ENCODE peak calls at places on chromosomes 1 and 21, in seven cellular contexts. One of them, this sample, is unnamed.

GRCh38 chr1:7335224-7335879 is 435.7 kb upstream of the VAMP3 start:
- DNase-seq in skeletal muscle cell: no peak
- DNase-seq in gastrocnemius medialis: no peak
- DNase-seq in NCI-H510A treated with DMSO at 0.1 percent for 48 hours: peak
- DNase-seq in stimulated activated CD8-positive, alpha-beta memory T cell treated with anti-CD3 and anti-CD28 coated beads, Interleukin-15, amount 100 ng/mL, for 4 hours: no peak
- DNase-seq in BJ: no peak
- DNase-seq in hepatic stellate cell: no peak
- DNase-seq in this sample: no peak

GRCh38 chr1:46221749-46222148 is 18.6 kb downstream of the LURAP1 start:
- DNase-seq in skeletal muscle cell: no peak
- DNase-seq in NCI-H510A treated with DMSO at 0.1 percent for 48 hours: no peak
- DNase-seq in BJ: no peak
- DNase-seq in hepatic stellate cell: no peak
- DNase-seq in gastrocnemius medialis: no peak
- DNase-seq in stimulated activated CD8-positive, alpha-beta memory T cell treated with anti-CD3 and anti-CD28 coated beads, Interleukin-15, amount 100 ng/mL, for 4 hours: no peak
- DNase-seq in this sample: no peak

GRCh38 chr1:209937996-209938959 is at the start of gene SYT14:
- DNase-seq in gastrocnemius medialis: no peak
- DNase-seq in NCI-H510A treated with DMSO at 0.1 percent for 48 hours: peak
- DNase-seq in skeletal muscle cell: no peak
- DNase-seq in hepatic stellate cell: no peak
- DNase-seq in stimulated activated CD8-positive, alpha-beta memory T cell treated with anti-CD3 and anti-CD28 coated beads, Interleukin-15, amount 100 ng/mL, for 4 hours: no peak
- DNase-seq in BJ: peak
- DNase-seq in this sample: no peak

GRCh38 chr1:68651115-68651514 is 154.2 kb upstream of the DEPDC1 start:
- DNase-seq in hepatic stellate cell: no peak
- DNase-seq in BJ: no peak
- DNase-seq in gastrocnemius medialis: no peak
- DNase-seq in stimulated activated CD8-positive, alpha-beta memory T cell treated with anti-CD3 and anti-CD28 coated beads, Interleukin-15, amount 100 ng/mL, for 4 hours: no peak
- DNase-seq in NCI-H510A treated with DMSO at 0.1 percent for 48 hours: no peak
- DNase-seq in skeletal muscle cell: no peak
- DNase-seq in this sample: no peak

GRCh38 chr1:22816803-22817202 is 106.2 kb downstream of the EPHB2 start:
- DNase-seq in skeletal muscle cell: no peak
- DNase-seq in hepatic stellate cell: no peak
- DNase-seq in NCI-H510A treated with DMSO at 0.1 percent for 48 hours: no peak
- DNase-seq in stimulated activated CD8-positive, alpha-beta memory T cell treated with anti-CD3 and anti-CD28 coated beads, Interleukin-15, amount 100 ng/mL, for 4 hours: no peak
- DNase-seq in BJ: no peak
- DNase-seq in gastrocnemius medialis: no peak
- DNase-seq in this sample: no peak

GRCh38 chr21:17139696-17140095 is 373.1 kb upstream of the CXADR start:
- DNase-seq in stimulated activated CD8-positive, alpha-beta memory T cell treated with anti-CD3 and anti-CD28 coated beads, Interleukin-15, amount 100 ng/mL, for 4 hours: no peak
- DNase-seq in gastrocnemius medialis: no peak
- DNase-seq in hepatic stellate cell: no peak
- DNase-seq in NCI-H510A treated with DMSO at 0.1 percent for 48 hours: no peak
- DNase-seq in BJ: no peak
- DNase-seq in skeletal muscle cell: no peak
- DNase-seq in this sample: no peak

GRCh38 chr1:216630532-216630931 is 92.7 kb downstream of the ESRRG start:
- DNase-seq in NCI-H510A treated with DMSO at 0.1 percent for 48 hours: no peak
- DNase-seq in skeletal muscle cell: no peak
- DNase-seq in gastrocnemius medialis: no peak
- DNase-seq in hepatic stellate cell: no peak
- DNase-seq in stimulated activated CD8-positive, alpha-beta memory T cell treated with anti-CD3 and anti-CD28 coated beads, Interleukin-15, amount 100 ng/mL, for 4 hours: no peak
- DNase-seq in BJ: no peak
- DNase-seq in this sample: no peak

GRCh38 chr1:11543796-11544195 is 64.8 kb downstream of the DISP3 start:
- DNase-seq in hepatic stellate cell: no peak
- DNase-seq in NCI-H510A treated with DMSO at 0.1 percent for 48 hours: no peak
- DNase-seq in BJ: no peak
- DNase-seq in stimulated activated CD8-positive, alpha-beta memory T cell treated with anti-CD3 and anti-CD28 coated beads, Interleukin-15, amount 100 ng/mL, for 4 hours: no peak
- DNase-seq in gastrocnemius medialis: no peak
- DNase-seq in skeletal muscle cell: no peak
- DNase-seq in this sample: no peak

GRCh38 chr1:85611856-85612255 is 31.3 kb downstream of the CCN1 start:
- DNase-seq in BJ: peak
- DNase-seq in skeletal muscle cell: peak
- DNase-seq in NCI-H510A treated with DMSO at 0.1 percent for 48 hours: no peak
- DNase-seq in hepatic stellate cell: peak
- DNase-seq in gastrocnemius medialis: peak
- DNase-seq in stimulated activated CD8-positive, alpha-beta memory T cell treated with anti-CD3 and anti-CD28 coated beads, Interleukin-15, amount 100 ng/mL, for 4 hours: no peak
- DNase-seq in this sample: peak

GRCh38 chr1:76105269-76105850 is 30.8 kb downstream of the ST6GALNAC3 start:
- DNase-seq in NCI-H510A treated with DMSO at 0.1 percent for 48 hours: no peak
- DNase-seq in skeletal muscle cell: no peak
- DNase-seq in stimulated activated CD8-positive, alpha-beta memory T cell treated with anti-CD3 and anti-CD28 coated beads, Interleukin-15, amount 100 ng/mL, for 4 hours: no peak
- DNase-seq in hepatic stellate cell: no peak
- DNase-seq in gastrocnemius medialis: no peak
- DNase-seq in BJ: no peak
- DNase-seq in this sample: no peak

GRCh38 chr1:154006136-154006535 is 15.6 kb downstream of the RPS27 start:
- DNase-seq in skeletal muscle cell: peak
- DNase-seq in BJ: no peak
- DNase-seq in gastrocnemius medialis: no peak
- DNase-seq in hepatic stellate cell: peak
- DNase-seq in NCI-H510A treated with DMSO at 0.1 percent for 48 hours: no peak
- DNase-seq in stimulated activated CD8-positive, alpha-beta memory T cell treated with anti-CD3 and anti-CD28 coated beads, Interleukin-15, amount 100 ng/mL, for 4 hours: no peak
- DNase-seq in this sample: no peak

GRCh38 chr1:29356663-29357062 is 120.3 kb downstream of the PTPRU start:
- DNase-seq in stimulated activated CD8-positive, alpha-beta memory T cell treated with anti-CD3 and anti-CD28 coated beads, Interleukin-15, amount 100 ng/mL, for 4 hours: no peak
- DNase-seq in skeletal muscle cell: no peak
- DNase-seq in hepatic stellate cell: no peak
- DNase-seq in gastrocnemius medialis: no peak
- DNase-seq in NCI-H510A treated with DMSO at 0.1 percent for 48 hours: no peak
- DNase-seq in BJ: no peak
- DNase-seq in this sample: no peak

GRCh38 chr1:15799004-15799867 is 8.2 kb downstream of the UQCRHL start:
- DNase-seq in BJ: peak
- DNase-seq in stimulated activated CD8-positive, alpha-beta memory T cell treated with anti-CD3 and anti-CD28 coated beads, Interleukin-15, amount 100 ng/mL, for 4 hours: no peak
- DNase-seq in gastrocnemius medialis: peak
- DNase-seq in hepatic stellate cell: peak
- DNase-seq in NCI-H510A treated with DMSO at 0.1 percent for 48 hours: no peak
- DNase-seq in skeletal muscle cell: peak
- DNase-seq in this sample: peak

GRCh38 chr1:182629674-182630073 is 25.5 kb upstream of the RGS16 start:
- DNase-seq in stimulated activated CD8-positive, alpha-beta memory T cell treated with anti-CD3 and anti-CD28 coated beads, Interleukin-15, amount 100 ng/mL, for 4 hours: peak
- DNase-seq in gastrocnemius medialis: no peak
- DNase-seq in NCI-H510A treated with DMSO at 0.1 percent for 48 hours: no peak
- DNase-seq in hepatic stellate cell: no peak
- DNase-seq in skeletal muscle cell: no peak
- DNase-seq in BJ: no peak
- DNase-seq in this sample: no peak

GRCh38 chr1:157411064-157411463 is 141.3 kb downstream of the FCRL5 start:
- DNase-seq in stimulated activated CD8-positive, alpha-beta memory T cell treated with anti-CD3 and anti-CD28 coated beads, Interleukin-15, amount 100 ng/mL, for 4 hours: no peak
- DNase-seq in NCI-H510A treated with DMSO at 0.1 percent for 48 hours: no peak
- DNase-seq in hepatic stellate cell: no peak
- DNase-seq in BJ: no peak
- DNase-seq in skeletal muscle cell: no peak
- DNase-seq in gastrocnemius medialis: no peak
- DNase-seq in this sample: no peak

GRCh38 chr1:240385985-240386978 is 225.7 kb downstream of the GREM2 start:
- DNase-seq in hepatic stellate cell: peak
- DNase-seq in skeletal muscle cell: peak
- DNase-seq in stimulated activated CD8-positive, alpha-beta memory T cell treated with anti-CD3 and anti-CD28 coated beads, Interleukin-15, amount 100 ng/mL, for 4 hours: no peak
- DNase-seq in NCI-H510A treated with DMSO at 0.1 percent for 48 hours: no peak
- DNase-seq in BJ: peak
- DNase-seq in gastrocnemius medialis: peak
- DNase-seq in this sample: peak

GRCh38 chr1:60066001-60066400 is 7.6 kb downstream of the C1orf87 start:
- DNase-seq in stimulated activated CD8-positive, alpha-beta memory T cell treated with anti-CD3 and anti-CD28 coated beads, Interleukin-15, amount 100 ng/mL, for 4 hours: no peak
- DNase-seq in skeletal muscle cell: peak
- DNase-seq in BJ: peak
- DNase-seq in gastrocnemius medialis: no peak
- DNase-seq in hepatic stellate cell: no peak
- DNase-seq in NCI-H510A treated with DMSO at 0.1 percent for 48 hours: no peak
- DNase-seq in this sample: no peak

GRCh38 chr1:223143760-223144248 is 756 bp upstream of the TLR5 start:
- DNase-seq in BJ: no peak
- DNase-seq in skeletal muscle cell: no peak
- DNase-seq in hepatic stellate cell: no peak
- DNase-seq in NCI-H510A treated with DMSO at 0.1 percent for 48 hours: no peak
- DNase-seq in gastrocnemius medialis: peak
- DNase-seq in stimulated activated CD8-positive, alpha-beta memory T cell treated with anti-CD3 and anti-CD28 coated beads, Interleukin-15, amount 100 ng/mL, for 4 hours: no peak
- DNase-seq in this sample: no peak

GRCh38 chr1:69836961-69837636 is 269.4 kb downstream of the LRRC7 start:
- DNase-seq in BJ: no peak
- DNase-seq in stimulated activated CD8-positive, alpha-beta memory T cell treated with anti-CD3 and anti-CD28 coated beads, Interleukin-15, amount 100 ng/mL, for 4 hours: no peak
- DNase-seq in NCI-H510A treated with DMSO at 0.1 percent for 48 hours: no peak
- DNase-seq in skeletal muscle cell: no peak
- DNase-seq in hepatic stellate cell: no peak
- DNase-seq in gastrocnemius medialis: no peak
- DNase-seq in this sample: no peak

GRCh38 chr21:28308516-28308915 is 684.2 kb downstream of the LTN1 start:
- DNase-seq in skeletal muscle cell: no peak
- DNase-seq in BJ: no peak
- DNase-seq in NCI-H510A treated with DMSO at 0.1 percent for 48 hours: peak
- DNase-seq in stimulated activated CD8-positive, alpha-beta memory T cell treated with anti-CD3 and anti-CD28 coated beads, Interleukin-15, amount 100 ng/mL, for 4 hours: no peak
- DNase-seq in gastrocnemius medialis: no peak
- DNase-seq in hepatic stellate cell: no peak
- DNase-seq in this sample: no peak

GRCh38 chr1:6141601-6142000 is 38.5 kb downstream of the CHD5 start:
- DNase-seq in skeletal muscle cell: no peak
- DNase-seq in BJ: no peak
- DNase-seq in gastrocnemius medialis: no peak
- DNase-seq in NCI-H510A treated with DMSO at 0.1 percent for 48 hours: no peak
- DNase-seq in hepatic stellate cell: no peak
- DNase-seq in stimulated activated CD8-positive, alpha-beta memory T cell treated with anti-CD3 and anti-CD28 coated beads, Interleukin-15, amount 100 ng/mL, for 4 hours: no peak
- DNase-seq in this sample: peak

GRCh38 chr1:207911983-207912760 is 1.2 kb upstream of the CD34 start:
- DNase-seq in BJ: no peak
- DNase-seq in stimulated activated CD8-positive, alpha-beta memory T cell treated with anti-CD3 and anti-CD28 coated beads, Interleukin-15, amount 100 ng/mL, for 4 hours: no peak
- DNase-seq in gastrocnemius medialis: no peak
- DNase-seq in skeletal muscle cell: no peak
- DNase-seq in NCI-H510A treated with DMSO at 0.1 percent for 48 hours: no peak
- DNase-seq in hepatic stellate cell: no peak
- DNase-seq in this sample: no peak

GRCh38 chr1:180791806-180792205 is 120.9 kb upstream of the KIAA1614 start:
- DNase-seq in hepatic stellate cell: no peak
- DNase-seq in NCI-H510A treated with DMSO at 0.1 percent for 48 hours: no peak
- DNase-seq in gastrocnemius medialis: no peak
- DNase-seq in skeletal muscle cell: no peak
- DNase-seq in stimulated activated CD8-positive, alpha-beta memory T cell treated with anti-CD3 and anti-CD28 coated beads, Interleukin-15, amount 100 ng/mL, for 4 hours: no peak
- DNase-seq in BJ: no peak
- DNase-seq in this sample: no peak

GRCh38 chr1:92333668-92334067 is 34.8 kb downstream of the RPAP2 start:
- DNase-seq in gastrocnemius medialis: no peak
- DNase-seq in stimulated activated CD8-positive, alpha-beta memory T cell treated with anti-CD3 and anti-CD28 coated beads, Interleukin-15, amount 100 ng/mL, for 4 hours: no peak
- DNase-seq in BJ: no peak
- DNase-seq in skeletal muscle cell: no peak
- DNase-seq in NCI-H510A treated with DMSO at 0.1 percent for 48 hours: no peak
- DNase-seq in hepatic stellate cell: no peak
- DNase-seq in this sample: no peak

GRCh38 chr1:186315585-186315984 is 59.5 kb downstream of the TPR start:
- DNase-seq in hepatic stellate cell: no peak
- DNase-seq in NCI-H510A treated with DMSO at 0.1 percent for 48 hours: no peak
- DNase-seq in stimulated activated CD8-positive, alpha-beta memory T cell treated with anti-CD3 and anti-CD28 coated beads, Interleukin-15, amount 100 ng/mL, for 4 hours: no peak
- DNase-seq in skeletal muscle cell: no peak
- DNase-seq in gastrocnemius medialis: no peak
- DNase-seq in BJ: no peak
- DNase-seq in this sample: no peak

GRCh38 chr21:44800971-44801467 is 601 bp downstream of the UBE2G2 start:
- DNase-seq in BJ: no peak
- DNase-seq in NCI-H510A treated with DMSO at 0.1 percent for 48 hours: peak
- DNase-seq in hepatic stellate cell: peak
- DNase-seq in stimulated activated CD8-positive, alpha-beta memory T cell treated with anti-CD3 and anti-CD28 coated beads, Interleukin-15, amount 100 ng/mL, for 4 hours: no peak
- DNase-seq in skeletal muscle cell: no peak
- DNase-seq in gastrocnemius medialis: no peak
- DNase-seq in this sample: no peak

GRCh38 chr1:110746644-110747259 is 72.0 kb upstream of the KCNA3 start:
- DNase-seq in skeletal muscle cell: peak
- DNase-seq in NCI-H510A treated with DMSO at 0.1 percent for 48 hours: no peak
- DNase-seq in hepatic stellate cell: peak
- DNase-seq in stimulated activated CD8-positive, alpha-beta memory T cell treated with anti-CD3 and anti-CD28 coated beads, Interleukin-15, amount 100 ng/mL, for 4 hours: peak
- DNase-seq in gastrocnemius medialis: no peak
- DNase-seq in BJ: no peak
- DNase-seq in this sample: peak

GRCh38 chr1:5859766-5860165 is 132.5 kb downstream of the NPHP4 start:
- DNase-seq in gastrocnemius medialis: no peak
- DNase-seq in NCI-H510A treated with DMSO at 0.1 percent for 48 hours: no peak
- DNase-seq in hepatic stellate cell: no peak
- DNase-seq in skeletal muscle cell: no peak
- DNase-seq in BJ: no peak
- DNase-seq in stimulated activated CD8-positive, alpha-beta memory T cell treated with anti-CD3 and anti-CD28 coated beads, Interleukin-15, amount 100 ng/mL, for 4 hours: no peak
- DNase-seq in this sample: no peak

GRCh38 chr21:36175771-36176565 is 19.3 kb downstream of the DOP1B start:
- DNase-seq in gastrocnemius medialis: no peak
- DNase-seq in stimulated activated CD8-positive, alpha-beta memory T cell treated with anti-CD3 and anti-CD28 coated beads, Interleukin-15, amount 100 ng/mL, for 4 hours: no peak
- DNase-seq in hepatic stellate cell: no peak
- DNase-seq in BJ: no peak
- DNase-seq in skeletal muscle cell: no peak
- DNase-seq in NCI-H510A treated with DMSO at 0.1 percent for 48 hours: peak
- DNase-seq in this sample: no peak

GRCh38 chr1:71196685-71197084 is 115.8 kb upstream of the ZRANB2 start:
- DNase-seq in BJ: no peak
- DNase-seq in gastrocnemius medialis: no peak
- DNase-seq in NCI-H510A treated with DMSO at 0.1 percent for 48 hours: peak
- DNase-seq in hepatic stellate cell: peak
- DNase-seq in skeletal muscle cell: no peak
- DNase-seq in stimulated activated CD8-positive, alpha-beta memory T cell treated with anti-CD3 and anti-CD28 coated beads, Interleukin-15, amount 100 ng/mL, for 4 hours: no peak
- DNase-seq in this sample: peak

GRCh38 chr1:212481438-212481767 is 48.7 kb downstream of the NENF start:
- DNase-seq in BJ: no peak
- DNase-seq in stimulated activated CD8-positive, alpha-beta memory T cell treated with anti-CD3 and anti-CD28 coated beads, Interleukin-15, amount 100 ng/mL, for 4 hours: no peak
- DNase-seq in NCI-H510A treated with DMSO at 0.1 percent for 48 hours: no peak
- DNase-seq in hepatic stellate cell: no peak
- DNase-seq in gastrocnemius medialis: no peak
- DNase-seq in skeletal muscle cell: no peak
- DNase-seq in this sample: no peak

GRCh38 chr1:5574641-5575040 is 417.6 kb downstream of the NPHP4 start:
- DNase-seq in NCI-H510A treated with DMSO at 0.1 percent for 48 hours: no peak
- DNase-seq in hepatic stellate cell: no peak
- DNase-seq in stimulated activated CD8-positive, alpha-beta memory T cell treated with anti-CD3 and anti-CD28 coated beads, Interleukin-15, amount 100 ng/mL, for 4 hours: no peak
- DNase-seq in gastrocnemius medialis: no peak
- DNase-seq in BJ: no peak
- DNase-seq in skeletal muscle cell: no peak
- DNase-seq in this sample: no peak

GRCh38 chr1:176826265-176826664 is 338.2 kb downstream of the ASTN1 start:
- DNase-seq in NCI-H510A treated with DMSO at 0.1 percent for 48 hours: peak
- DNase-seq in BJ: no peak
- DNase-seq in gastrocnemius medialis: no peak
- DNase-seq in hepatic stellate cell: no peak
- DNase-seq in stimulated activated CD8-positive, alpha-beta memory T cell treated with anti-CD3 and anti-CD28 coated beads, Interleukin-15, amount 100 ng/mL, for 4 hours: no peak
- DNase-seq in skeletal muscle cell: no peak
- DNase-seq in this sample: no peak

GRCh38 chr1:3186526-3186921 is 117.5 kb downstream of the PRDM16 start:
- DNase-seq in stimulated activated CD8-positive, alpha-beta memory T cell treated with anti-CD3 and anti-CD28 coated beads, Interleukin-15, amount 100 ng/mL, for 4 hours: no peak
- DNase-seq in hepatic stellate cell: peak
- DNase-seq in BJ: no peak
- DNase-seq in skeletal muscle cell: no peak
- DNase-seq in NCI-H510A treated with DMSO at 0.1 percent for 48 hours: no peak
- DNase-seq in gastrocnemius medialis: peak
- DNase-seq in this sample: no peak

GRCh38 chr1:183600136-183600535 is 9.9 kb upstream of the NCF2 start:
- DNase-seq in stimulated activated CD8-positive, alpha-beta memory T cell treated with anti-CD3 and anti-CD28 coated beads, Interleukin-15, amount 100 ng/mL, for 4 hours: no peak
- DNase-seq in gastrocnemius medialis: peak
- DNase-seq in NCI-H510A treated with DMSO at 0.1 percent for 48 hours: no peak
- DNase-seq in hepatic stellate cell: peak
- DNase-seq in skeletal muscle cell: peak
- DNase-seq in BJ: no peak
- DNase-seq in this sample: no peak

GRCh38 chr1:89721351-89721750 is 88.4 kb downstream of the LRRC8C start:
- DNase-seq in gastrocnemius medialis: no peak
- DNase-seq in NCI-H510A treated with DMSO at 0.1 percent for 48 hours: no peak
- DNase-seq in stimulated activated CD8-positive, alpha-beta memory T cell treated with anti-CD3 and anti-CD28 coated beads, Interleukin-15, amount 100 ng/mL, for 4 hours: no peak
- DNase-seq in BJ: no peak
- DNase-seq in skeletal muscle cell: no peak
- DNase-seq in hepatic stellate cell: peak
- DNase-seq in this sample: peak

GRCh38 chr1:2321258-2321657 is 70.1 kb downstream of the MORN1 start:
- DNase-seq in hepatic stellate cell: no peak
- DNase-seq in BJ: no peak
- DNase-seq in stimulated activated CD8-positive, alpha-beta memory T cell treated with anti-CD3 and anti-CD28 coated beads, Interleukin-15, amount 100 ng/mL, for 4 hours: no peak
- DNase-seq in skeletal muscle cell: no peak
- DNase-seq in gastrocnemius medialis: no peak
- DNase-seq in NCI-H510A treated with DMSO at 0.1 percent for 48 hours: no peak
- DNase-seq in this sample: no peak

GRCh38 chr1:21693732-21694131 is 24.6 kb upstream of the RAP1GAP start:
- DNase-seq in NCI-H510A treated with DMSO at 0.1 percent for 48 hours: no peak
- DNase-seq in BJ: peak
- DNase-seq in gastrocnemius medialis: no peak
- DNase-seq in skeletal muscle cell: no peak
- DNase-seq in hepatic stellate cell: no peak
- DNase-seq in stimulated activated CD8-positive, alpha-beta memory T cell treated with anti-CD3 and anti-CD28 coated beads, Interleukin-15, amount 100 ng/mL, for 4 hours: no peak
- DNase-seq in this sample: no peak